ENCODE peak calls at places on chromosomes 11 and 22, in five cellular contexts. One of them, this sample, is unnamed.

GRCh38 chr22:25192406-25192805 is 7.3 kb upstream of the CRYBB3 start:
- DNase-seq in thoracic aorta: no peak
- DNase-seq in ovary: no peak
- DNase-seq in heart right ventricle: no peak
- DNase-seq in CD4-positive, alpha-beta memory T cell: no peak
- DNase-seq in this sample: no peak

GRCh38 chr11:68041617-68042218 is 2.9 kb downstream of the TCIRG1 start:
- DNase-seq in CD4-positive, alpha-beta memory T cell: no peak
- DNase-seq in ovary: peak; percentile 19
- DNase-seq in thoracic aorta: no peak
- DNase-seq in heart right ventricle: no peak
- DNase-seq in this sample: peak; percentile 63

GRCh38 chr22:23117890-23118646 is 23.7 kb downstream of the RSPH14 start:
- DNase-seq in heart right ventricle: no peak
- DNase-seq in thoracic aorta: no peak
- DNase-seq in ovary: no peak
- DNase-seq in CD4-positive, alpha-beta memory T cell: no peak
- DNase-seq in this sample: no peak

GRCh38 chr22:23591203-23591791 is 11.2 kb upstream of the IGLL1 start:
- DNase-seq in CD4-positive, alpha-beta memory T cell: peak; percentile 38
- DNase-seq in heart right ventricle: peak; percentile 26
- DNase-seq in thoracic aorta: no peak
- DNase-seq in ovary: peak; percentile 92
- DNase-seq in this sample: peak; percentile 40

GRCh38 chr22:30425616-30426394 is at the start of gene MTFP1:
- DNase-seq in ovary: peak; percentile 68
- DNase-seq in CD4-positive, alpha-beta memory T cell: peak; percentile 65
- DNase-seq in heart right ventricle: peak; percentile 50
- DNase-seq in thoracic aorta: no peak
- DNase-seq in this sample: peak; percentile 49

GRCh38 chr11:57476223-57476882 is 16.0 kb downstream of the RTN4RL2 start:
- DNase-seq in ovary: peak; percentile 56
- DNase-seq in heart right ventricle: no peak
- DNase-seq in thoracic aorta: no peak
- DNase-seq in CD4-positive, alpha-beta memory T cell: peak; percentile 18
- DNase-seq in this sample: no peak

GRCh38 chr11:69459848-69460539 is 21.5 kb upstream of the LINC01488 start:
- DNase-seq in heart right ventricle: no peak
- DNase-seq in CD4-positive, alpha-beta memory T cell: no peak
- DNase-seq in ovary: no peak
- DNase-seq in thoracic aorta: no peak
- DNase-seq in this sample: no peak

GRCh38 chr11:36146437-36146836 is 142.8 kb downstream of the COMMD9 start:
- DNase-seq in heart right ventricle: no peak
- DNase-seq in thoracic aorta: no peak
- DNase-seq in CD4-positive, alpha-beta memory T cell: no peak
- DNase-seq in ovary: no peak
- DNase-seq in this sample: no peak

GRCh38 chr22:48091060-48091650 is 1328.7 kb downstream of the TBC1D22A start:
- DNase-seq in CD4-positive, alpha-beta memory T cell: no peak
- DNase-seq in heart right ventricle: no peak
- DNase-seq in ovary: no peak
- DNase-seq in thoracic aorta: no peak
- DNase-seq in this sample: peak; percentile 40

GRCh38 chr11:111417011-111417765 is 38.1 kb upstream of the POU2AF1 start:
- DNase-seq in thoracic aorta: no peak
- DNase-seq in heart right ventricle: no peak
- DNase-seq in ovary: no peak
- DNase-seq in CD4-positive, alpha-beta memory T cell: no peak
- DNase-seq in this sample: no peak

GRCh38 chr11:69209936-69210659 is 54.4 kb downstream of the SMIM38 start:
- DNase-seq in thoracic aorta: no peak
- DNase-seq in heart right ventricle: no peak
- DNase-seq in CD4-positive, alpha-beta memory T cell: no peak
- DNase-seq in ovary: no peak
- DNase-seq in this sample: peak; percentile 58

GRCh38 chr11:36149538-36150242 is 139.5 kb downstream of the COMMD9 start:
- DNase-seq in heart right ventricle: peak; percentile 23
- DNase-seq in CD4-positive, alpha-beta memory T cell: no peak
- DNase-seq in ovary: peak; percentile 66
- DNase-seq in thoracic aorta: peak; percentile 6
- DNase-seq in this sample: peak; percentile 70

GRCh38 chr11:29395555-29396072 is 621.2 kb downstream of the KCNA4 start:
- DNase-seq in CD4-positive, alpha-beta memory T cell: no peak
- DNase-seq in heart right ventricle: no peak
- DNase-seq in thoracic aorta: no peak
- DNase-seq in ovary: no peak
- DNase-seq in this sample: no peak

GRCh38 chr11:64559351-64560138 is 31.5 kb upstream of the SLC22A12 start:
- DNase-seq in thoracic aorta: no peak
- DNase-seq in ovary: no peak
- DNase-seq in CD4-positive, alpha-beta memory T cell: no peak
- DNase-seq in heart right ventricle: no peak
- DNase-seq in this sample: no peak

GRCh38 chr22:27779650-27780049 is 21.9 kb downstream of the MN1 start:
- DNase-seq in thoracic aorta: no peak
- DNase-seq in ovary: no peak
- DNase-seq in CD4-positive, alpha-beta memory T cell: no peak
- DNase-seq in heart right ventricle: no peak
- DNase-seq in this sample: no peak
- H3K27me3 ChIP-seq in thoracic aorta: no peaks in the 10 kb centered on the region
- H3K27me3 ChIP-seq in ovary: no peaks in the 10 kb centered on the region
- H3K27me3 ChIP-seq in CD4-positive, alpha-beta memory T cell: no peaks in the 10 kb centered on the region
- H3K27me3 ChIP-seq in heart right ventricle: no peaks in the 10 kb centered on the region
- H3K27me3 ChIP-seq in this sample: no peaks in the 10 kb centered on the region

GRCh38 chr22:50307891-50308596 is 598 bp upstream of the PLXNB2 start:
- DNase-seq in CD4-positive, alpha-beta memory T cell: no peak
- DNase-seq in ovary: no peak
- DNase-seq in thoracic aorta: no peak
- DNase-seq in heart right ventricle: no peak
- DNase-seq in this sample: peak; percentile 77
- H3K27me3 ChIP-seq in CD4-positive, alpha-beta memory T cell: no peaks in the 10 kb centered on the region
- H3K27me3 ChIP-seq in ovary: no peaks in the 10 kb centered on the region
- H3K27me3 ChIP-seq in thoracic aorta: no peaks in the 10 kb centered on the region
- H3K27me3 ChIP-seq in heart right ventricle: no peaks in the 10 kb centered on the region
- H3K27me3 ChIP-seq in this sample: no peaks in the 10 kb centered on the region

GRCh38 chr11:13963169-13963948 is 836 bp downstream of the SPON1 start:
- DNase-seq in heart right ventricle: no peak
- DNase-seq in CD4-positive, alpha-beta memory T cell: peak; percentile 42
- DNase-seq in ovary: peak; percentile 50
- DNase-seq in thoracic aorta: no peak
- DNase-seq in this sample: no peak

GRCh38 chr11:13964771-13965074 is 2.2 kb downstream of the SPON1 start:
- DNase-seq in heart right ventricle: no peak
- DNase-seq in CD4-positive, alpha-beta memory T cell: no peak
- DNase-seq in ovary: no peak
- DNase-seq in thoracic aorta: no peak
- DNase-seq in this sample: no peak

GRCh38 chr11:13963949-13964770 is 1.6 kb downstream of the SPON1 start:
- DNase-seq in ovary: peak; percentile 22
- DNase-seq in CD4-positive, alpha-beta memory T cell: peak; percentile 14
- DNase-seq in heart right ventricle: peak; percentile 8
- DNase-seq in thoracic aorta: no peak
- DNase-seq in this sample: peak; percentile 67

GRCh38 chr11:13966486-13966885 is 4.0 kb downstream of the SPON1 start:
- DNase-seq in heart right ventricle: no peak
- DNase-seq in CD4-positive, alpha-beta memory T cell: no peak
- DNase-seq in thoracic aorta: no peak
- DNase-seq in ovary: no peak
- DNase-seq in this sample: no peak

GRCh38 chr11:13965337-13965736 is 2.8 kb downstream of the SPON1 start:
- DNase-seq in heart right ventricle: no peak
- DNase-seq in thoracic aorta: no peak
- DNase-seq in ovary: no peak
- DNase-seq in CD4-positive, alpha-beta memory T cell: no peak
- DNase-seq in this sample: no peak
- H3K27me3 ChIP-seq in heart right ventricle: peaks cover 83% of the 10 kb centered on the region
- H3K27me3 ChIP-seq in thoracic aorta: no peaks in the 10 kb centered on the region
- H3K27me3 ChIP-seq in ovary: no peaks in the 10 kb centered on the region
- H3K27me3 ChIP-seq in CD4-positive, alpha-beta memory T cell: peaks cover 27% of the 10 kb centered on the region
- H3K27me3 ChIP-seq in this sample: no peaks in the 10 kb centered on the region

GRCh38 chr11:120409655-120410054 is 73.4 kb downstream of the ARHGEF12 start:
- DNase-seq in CD4-positive, alpha-beta memory T cell: no peak
- DNase-seq in ovary: no peak
- DNase-seq in thoracic aorta: no peak
- DNase-seq in heart right ventricle: no peak
- DNase-seq in this sample: no peak
- H3K27me3 ChIP-seq in CD4-positive, alpha-beta memory T cell: no peaks in the 10 kb centered on the region
- H3K27me3 ChIP-seq in ovary: no peaks in the 10 kb centered on the region
- H3K27me3 ChIP-seq in thoracic aorta: no peaks in the 10 kb centered on the region
- H3K27me3 ChIP-seq in heart right ventricle: no peaks in the 10 kb centered on the region
- H3K27me3 ChIP-seq in this sample: no peaks in the 10 kb centered on the region

DNA sequence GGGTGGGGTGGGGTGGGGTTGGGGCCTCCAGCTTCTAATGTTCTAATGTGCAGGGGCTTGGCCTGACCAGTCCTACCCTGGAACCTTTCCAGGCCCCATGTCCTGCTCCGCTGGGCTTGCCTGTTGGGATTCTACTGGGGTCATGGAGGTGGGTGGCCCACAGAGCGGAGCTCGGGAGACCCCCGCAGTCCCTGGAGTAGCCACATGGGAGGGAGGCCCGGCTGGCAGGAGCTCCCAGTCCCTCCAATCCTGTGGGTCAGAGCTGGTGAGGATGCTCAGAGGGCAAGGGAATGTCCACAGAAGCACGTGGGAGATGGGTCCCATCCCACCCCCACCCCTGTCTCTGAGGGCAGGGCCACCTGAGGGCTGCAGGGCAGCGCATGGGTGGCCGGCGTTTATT is 2.9 kb downstream of the SEPTIN5 start:
- DNase-seq in thoracic aorta: no peak
- DNase-seq in CD4-positive, alpha-beta memory T cell: no peak
- DNase-seq in heart right ventricle: no peak
- DNase-seq in ovary: no peak
- DNase-seq in this sample: no peak
- H3K27me3 ChIP-seq in thoracic aorta: no peaks in the 10 kb centered on the region
- H3K27me3 ChIP-seq in CD4-positive, alpha-beta memory T cell: peaks cover 25% of the 10 kb centered on the region
- H3K27me3 ChIP-seq in heart right ventricle: peaks cover 40% of the 10 kb centered on the region
- H3K27me3 ChIP-seq in ovary: no peaks in the 10 kb centered on the region
- H3K27me3 ChIP-seq in this sample: peaks cover 16% of the 10 kb centered on the region

GRCh38 chr22:45911601-45912271 is 65.2 kb downstream of the WNT7B start:
- DNase-seq in ovary: peak; percentile 39
- DNase-seq in heart right ventricle: peak; percentile 54
- DNase-seq in CD4-positive, alpha-beta memory T cell: no peak
- DNase-seq in thoracic aorta: no peak
- DNase-seq in this sample: peak; percentile 41

GRCh38 chr22:45910928-45911467 is 66.0 kb downstream of the WNT7B start:
- DNase-seq in thoracic aorta: no peak
- DNase-seq in ovary: no peak
- DNase-seq in heart right ventricle: no peak
- DNase-seq in CD4-positive, alpha-beta memory T cell: no peak
- DNase-seq in this sample: no peak

GRCh38 chr22:45915151-45915550 is 61.8 kb downstream of the WNT7B start:
- DNase-seq in thoracic aorta: no peak
- DNase-seq in ovary: no peak
- DNase-seq in CD4-positive, alpha-beta memory T cell: no peak
- DNase-seq in heart right ventricle: no peak
- DNase-seq in this sample: no peak

GRCh38 chr22:45914309-45914708 is 62.7 kb downstream of the WNT7B start:
- DNase-seq in ovary: no peak
- DNase-seq in heart right ventricle: no peak
- DNase-seq in CD4-positive, alpha-beta memory T cell: no peak
- DNase-seq in thoracic aorta: no peak
- DNase-seq in this sample: no peak

GRCh38 chr22:45912910-45913309 is 64.1 kb downstream of the WNT7B start:
- DNase-seq in thoracic aorta: no peak
- DNase-seq in ovary: no peak
- DNase-seq in heart right ventricle: no peak
- DNase-seq in CD4-positive, alpha-beta memory T cell: no peak
- DNase-seq in this sample: no peak
- H3K27me3 ChIP-seq in thoracic aorta: no peaks in the 10 kb centered on the region
- H3K27me3 ChIP-seq in ovary: no peaks in the 10 kb centered on the region
- H3K27me3 ChIP-seq in heart right ventricle: no peaks in the 10 kb centered on the region
- H3K27me3 ChIP-seq in CD4-positive, alpha-beta memory T cell: no peaks in the 10 kb centered on the region
- H3K27me3 ChIP-seq in this sample: peaks cover 63% of the 10 kb centered on the region

DNA sequence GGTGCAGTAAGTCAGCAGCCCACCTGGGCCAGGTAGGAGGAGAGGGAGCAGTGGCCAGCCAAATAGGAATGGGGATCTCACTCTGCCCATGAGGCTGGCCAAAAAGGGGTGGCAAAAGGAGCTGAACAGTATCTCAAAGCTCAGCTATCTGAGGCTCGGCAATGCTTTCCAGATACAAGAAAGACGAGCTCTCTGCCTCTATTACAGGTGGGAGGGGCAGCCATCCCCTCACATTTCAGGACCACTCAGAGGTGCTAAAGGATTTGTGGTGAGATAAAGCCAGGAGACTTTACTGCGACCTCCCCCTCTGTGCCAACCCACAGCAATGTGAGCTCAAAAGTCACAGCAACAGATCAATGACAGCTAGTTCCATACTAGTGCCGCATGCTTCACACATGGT is 42.1 kb upstream of the GALNT18 start:
- DNase-seq in thoracic aorta: no peak
- DNase-seq in CD4-positive, alpha-beta memory T cell: no peak
- DNase-seq in ovary: no peak
- DNase-seq in heart right ventricle: no peak
- DNase-seq in this sample: no peak
- H3K27me3 ChIP-seq in thoracic aorta: no peaks in the 10 kb centered on the region
- H3K27me3 ChIP-seq in CD4-positive, alpha-beta memory T cell: no peaks in the 10 kb centered on the region
- H3K27me3 ChIP-seq in ovary: no peaks in the 10 kb centered on the region
- H3K27me3 ChIP-seq in heart right ventricle: peaks cover 4% of the 10 kb centered on the region
- H3K27me3 ChIP-seq in this sample: no peaks in the 10 kb centered on the region

DNA sequence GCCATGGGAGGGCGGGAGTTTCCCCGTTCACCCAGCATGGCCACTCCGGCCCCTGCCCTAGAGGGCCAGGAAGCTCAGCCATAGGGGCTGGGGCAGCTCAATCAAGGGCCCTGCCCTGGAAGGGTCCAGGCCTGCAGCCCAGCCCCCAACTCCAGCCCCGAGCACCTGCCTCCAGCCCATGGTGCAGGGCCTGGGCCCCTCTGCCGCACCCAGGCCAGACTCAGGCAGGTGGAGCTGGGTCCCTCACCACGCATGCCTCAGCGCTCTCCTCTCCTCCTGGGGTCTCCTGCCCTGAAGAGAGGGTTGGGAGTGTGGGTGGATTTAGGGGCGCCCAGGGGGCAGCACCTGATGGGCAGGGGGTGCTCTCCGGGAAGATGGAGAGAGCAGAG is 13.1 kb downstream of the MLC1 start:
- DNase-seq in ovary: no peak
- DNase-seq in heart right ventricle: no peak
- DNase-seq in thoracic aorta: no peak
- DNase-seq in CD4-positive, alpha-beta memory T cell: no peak
- DNase-seq in this sample: no peak
- H3K27me3 ChIP-seq in ovary: no peaks in the 10 kb centered on the region
- H3K27me3 ChIP-seq in heart right ventricle: peaks cover 7% of the 10 kb centered on the region
- H3K27me3 ChIP-seq in thoracic aorta: no peaks in the 10 kb centered on the region
- H3K27me3 ChIP-seq in CD4-positive, alpha-beta memory T cell: no peaks in the 10 kb centered on the region
- H3K27me3 ChIP-seq in this sample: peaks cover 42% of the 10 kb centered on the region

This sample was measured in tibial artery.